ENCODE peak calls at places on chromosomes 3 and 15, in four cellular contexts. One of them, this sample, is unnamed.
A peak's percentile ranks its signal among the peaks of the same experiment; 100 is the strongest.

GRCh38 chr3:113545594-113545993 is 13.2 kb downstream of the SIDT1 start:
- DNase-seq in HCT116: no peak
- DNase-seq in GM12878: no peak
- DNase-seq in effector memory CD4-positive, alpha-beta T cell: no peak
- DNase-seq in this sample: no peak

GRCh38 chr3:11371758-11372157 is 99.6 kb downstream of the ATG7 start:
- DNase-seq in GM12878: no peak
- DNase-seq in effector memory CD4-positive, alpha-beta T cell: no peak
- DNase-seq in HCT116: no peak
- DNase-seq in this sample: no peak

GRCh38 chr15:72616491-72617210 is 37.8 kb upstream of the GOLGA6B start:
- DNase-seq in effector memory CD4-positive, alpha-beta T cell: no peak
- DNase-seq in HCT116: no peak
- DNase-seq in GM12878: no peak
- DNase-seq in this sample: no peak

GRCh38 chr3:123373535-123373987 is 75.3 kb downstream of the ADCY5 start:
- DNase-seq in GM12878: no peak
- DNase-seq in HCT116: no peak
- DNase-seq in effector memory CD4-positive, alpha-beta T cell: no peak
- DNase-seq in this sample: no peak

GRCh38 chr3:159273608-159274007 is 471.8 kb downstream of the MFSD1 start:
- DNase-seq in GM12878: no peak
- DNase-seq in HCT116: no peak
- DNase-seq in effector memory CD4-positive, alpha-beta T cell: no peak
- DNase-seq in this sample: no peak

GRCh38 chr3:195583831-195584542 is at the start of gene APOD:
- DNase-seq in GM12878: no peak
- DNase-seq in HCT116: no peak
- DNase-seq in effector memory CD4-positive, alpha-beta T cell: no peak
- DNase-seq in this sample: no peak

GRCh38 chr15:94445529-94446160 is 214.3 kb downstream of the MCTP2 start:
- DNase-seq in effector memory CD4-positive, alpha-beta T cell: no peak
- DNase-seq in GM12878: no peak
- DNase-seq in HCT116: no peak
- DNase-seq in this sample: no peak

GRCh38 chr3:27307566-27307965 is 61.6 kb downstream of the NEK10 start:
- DNase-seq in effector memory CD4-positive, alpha-beta T cell: no peak
- DNase-seq in HCT116: no peak
- DNase-seq in GM12878: no peak
- DNase-seq in this sample: no peak

GRCh38 chr15:67943961-67944674 is 104.3 kb upstream of the RNU6-1 start:
- DNase-seq in HCT116: no peak
- DNase-seq in GM12878: no peak
- DNase-seq in effector memory CD4-positive, alpha-beta T cell: no peak
- DNase-seq in this sample: no peak

DNA sequence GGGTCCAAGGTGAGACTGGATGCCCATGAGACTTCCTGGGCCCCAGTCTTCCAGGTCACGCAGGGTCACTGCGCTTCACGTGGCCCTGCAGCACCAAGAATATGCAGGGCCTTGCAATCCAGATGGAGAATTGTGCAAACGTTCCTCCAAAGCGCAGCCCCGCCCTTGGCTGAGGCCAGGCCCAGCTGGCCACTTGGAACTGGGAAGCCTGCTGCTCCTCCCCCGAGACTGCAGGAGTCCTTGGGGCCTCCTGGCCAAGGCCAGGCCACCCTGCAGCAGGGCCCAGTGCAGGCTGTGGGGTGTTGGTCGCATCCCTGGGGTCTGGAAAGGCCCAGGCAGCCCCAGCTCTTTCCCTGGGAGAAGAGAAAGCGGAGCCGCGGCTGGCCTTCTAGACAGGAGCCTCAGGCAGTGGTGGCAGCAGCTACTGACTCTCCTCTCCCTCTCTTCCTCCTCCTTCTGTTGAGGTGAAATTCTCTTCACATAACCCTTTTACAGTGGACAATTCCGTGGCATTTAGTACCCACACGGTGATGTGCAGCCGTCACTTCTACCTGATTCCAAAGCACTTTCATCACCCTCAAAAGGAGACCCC is 103.7 kb downstream of the TMEM266 start:
- DNase-seq in effector memory CD4-positive, alpha-beta T cell: no peak
- DNase-seq in HCT116: no peak
- DNase-seq in GM12878: no peak
- DNase-seq in this sample: no peak
- H3K27ac ChIP-seq in effector memory CD4-positive, alpha-beta T cell: no peak overlapping the region
- H3K27ac ChIP-seq in HCT116: no peak overlapping the region
- H3K27ac ChIP-seq in GM12878: no peak overlapping the region
- H3K27ac ChIP-seq in this sample: no peak overlapping the region

GRCh38 chr15:26731965-26732364 is 40.9 kb downstream of the GABRB3 start:
- DNase-seq in GM12878: no peak
- DNase-seq in effector memory CD4-positive, alpha-beta T cell: no peak
- DNase-seq in HCT116: no peak
- DNase-seq in this sample: no peak
- H3K9me3 ChIP-seq in GM12878: no peaks in the 10 kb centered on the region
- H3K9me3 ChIP-seq in effector memory CD4-positive, alpha-beta T cell: no peaks in the 10 kb centered on the region
- H3K9me3 ChIP-seq in HCT116: peaks cover 42% of the 10 kb centered on the region
- H3K9me3 ChIP-seq in this sample: no peaks in the 10 kb centered on the region

GRCh38 chr3:129599073-129599472 is 7.4 kb downstream of the PLXND1 start:
- DNase-seq in effector memory CD4-positive, alpha-beta T cell: no peak
- DNase-seq in HCT116: no peak
- DNase-seq in GM12878: no peak
- DNase-seq in this sample: no peak

GRCh38 chr3:129596194-129597086 is 10.0 kb downstream of the PLXND1 start:
- DNase-seq in HCT116: no peak
- DNase-seq in GM12878: no peak
- DNase-seq in effector memory CD4-positive, alpha-beta T cell: no peak
- DNase-seq in this sample: peak; percentile 96

GRCh38 chr3:129597087-129597791 is 9.2 kb downstream of the PLXND1 start:
- DNase-seq in HCT116: no peak
- DNase-seq in GM12878: no peak
- DNase-seq in effector memory CD4-positive, alpha-beta T cell: no peak
- DNase-seq in this sample: no peak

GRCh38 chr3:129598484-129598883 is 8.0 kb downstream of the PLXND1 start:
- DNase-seq in effector memory CD4-positive, alpha-beta T cell: no peak
- DNase-seq in GM12878: no peak
- DNase-seq in HCT116: no peak
- DNase-seq in this sample: no peak

DNA sequence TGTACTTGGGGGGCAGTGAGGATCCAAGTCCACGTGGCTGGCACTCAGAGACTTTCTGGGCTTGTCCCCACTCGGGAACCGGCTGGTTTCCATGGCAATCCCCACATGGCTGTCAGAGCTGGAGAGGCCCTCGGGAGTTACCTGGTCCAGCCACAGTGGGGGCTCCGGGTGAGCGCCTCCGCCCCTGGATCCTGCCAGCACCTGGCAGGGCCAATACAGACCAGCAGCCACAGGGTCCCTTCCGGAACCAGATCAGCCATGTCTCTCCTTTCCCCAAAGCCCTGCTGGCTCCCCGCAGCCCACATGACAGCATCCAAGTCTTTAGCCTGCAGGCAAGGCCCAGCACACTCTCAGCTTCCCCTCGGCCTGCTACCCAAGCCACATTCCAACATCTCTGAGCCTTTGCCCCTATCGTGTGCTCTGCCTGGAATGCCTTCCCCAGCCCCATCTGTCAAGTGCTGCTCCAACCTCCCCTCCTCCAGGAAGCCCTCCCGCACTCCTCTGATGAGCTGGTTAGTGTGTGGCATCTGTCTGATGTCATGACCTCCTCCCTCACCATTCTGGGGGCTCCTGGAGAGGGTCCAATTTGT is 8.6 kb downstream of the PLXND1 start:
- DNase-seq in GM12878: no peak
- DNase-seq in HCT116: no peak
- DNase-seq in effector memory CD4-positive, alpha-beta T cell: no peak
- DNase-seq in this sample: peak; percentile 14
- H3K4me1 ChIP-seq in GM12878: peaks cover 4% of the 10 kb centered on the region
- H3K4me1 ChIP-seq in HCT116: peaks cover 12% of the 10 kb centered on the region
- H3K4me1 ChIP-seq in effector memory CD4-positive, alpha-beta T cell: peaks cover 17% of the 10 kb centered on the region
- H3K4me1 ChIP-seq in this sample: peaks cover 62% of the 10 kb centered on the region

DNA sequence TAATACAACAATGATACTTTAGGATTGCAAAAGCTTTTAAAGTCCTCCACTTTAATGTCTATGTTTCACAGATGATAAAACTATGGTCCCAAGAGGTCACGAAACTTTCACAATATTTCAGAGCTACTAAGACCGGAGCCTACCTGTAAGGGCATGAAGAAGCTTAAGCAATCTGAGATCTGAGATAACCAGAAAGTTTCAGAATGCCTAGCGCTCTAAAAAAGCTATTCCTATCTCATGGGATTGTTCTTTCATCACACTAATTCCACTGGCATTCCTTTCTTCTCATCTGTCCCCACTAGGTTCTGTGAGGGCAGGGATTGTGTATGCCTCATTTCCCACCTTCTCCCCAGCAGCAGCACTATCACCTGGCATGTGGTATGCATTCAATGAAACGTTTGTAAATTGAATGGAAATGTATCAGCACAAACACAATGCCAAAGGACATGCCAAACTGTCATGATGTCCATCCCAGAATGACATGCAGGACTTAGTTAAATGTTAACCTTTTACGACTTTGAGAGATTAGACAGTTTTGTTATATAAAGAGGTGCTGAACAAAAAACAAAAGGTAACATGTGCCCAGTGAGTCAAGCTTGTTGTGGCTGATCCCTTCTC is 104.7 kb upstream of the NR2F2 start:
- DNase-seq in GM12878: no peak
- DNase-seq in HCT116: no peak
- DNase-seq in effector memory CD4-positive, alpha-beta T cell: no peak
- DNase-seq in this sample: no peak
- H3K27ac ChIP-seq in GM12878: no peak overlapping the region
- H3K27ac ChIP-seq in HCT116: no peak overlapping the region
- H3K27ac ChIP-seq in effector memory CD4-positive, alpha-beta T cell: no peak overlapping the region
- H3K27ac ChIP-seq in this sample: no peak overlapping the region

GRCh38 chr3:25489858-25490591 is 62.0 kb downstream of the RARB start:
- DNase-seq in effector memory CD4-positive, alpha-beta T cell: no peak
- DNase-seq in GM12878: no peak
- DNase-seq in HCT116: no peak
- DNase-seq in this sample: no peak

GRCh38 chr3:25495304-25495703 is 67.2 kb downstream of the RARB start:
- DNase-seq in effector memory CD4-positive, alpha-beta T cell: no peak
- DNase-seq in GM12878: no peak
- DNase-seq in HCT116: no peak
- DNase-seq in this sample: no peak

GRCh38 chr3:25495726-25496125 is 67.7 kb downstream of the RARB start:
- DNase-seq in GM12878: no peak
- DNase-seq in HCT116: no peak
- DNase-seq in effector memory CD4-positive, alpha-beta T cell: no peak
- DNase-seq in this sample: no peak

GRCh38 chr3:25493786-25494185 is 65.7 kb downstream of the RARB start:
- DNase-seq in effector memory CD4-positive, alpha-beta T cell: no peak
- DNase-seq in GM12878: no peak
- DNase-seq in HCT116: no peak
- DNase-seq in this sample: peak; percentile 55

GRCh38 chr3:25493246-25493645 is 65.2 kb downstream of the RARB start:
- DNase-seq in GM12878: no peak
- DNase-seq in HCT116: no peak
- DNase-seq in effector memory CD4-positive, alpha-beta T cell: no peak
- DNase-seq in this sample: no peak
- H3K9me3 ChIP-seq in GM12878: no peaks in the 10 kb centered on the region
- H3K9me3 ChIP-seq in HCT116: no peaks in the 10 kb centered on the region
- H3K9me3 ChIP-seq in effector memory CD4-positive, alpha-beta T cell: no peaks in the 10 kb centered on the region
- H3K9me3 ChIP-seq in this sample: no peaks in the 10 kb centered on the region

GRCh38 chr3:46978985-46979944 is at the start of gene NBEAL2:
- DNase-seq in GM12878: peak; percentile 75
- DNase-seq in effector memory CD4-positive, alpha-beta T cell: peak; percentile 92
- DNase-seq in HCT116: peak; percentile 83
- DNase-seq in this sample: peak; percentile 92

GRCh38 chr3:46982581-46982980 is 3.1 kb downstream of the NBEAL2 start:
- DNase-seq in HCT116: no peak
- DNase-seq in effector memory CD4-positive, alpha-beta T cell: no peak
- DNase-seq in GM12878: no peak
- DNase-seq in this sample: no peak

GRCh38 chr3:46984591-46985459 is 5.4 kb downstream of the NBEAL2 start:
- DNase-seq in effector memory CD4-positive, alpha-beta T cell: no peak
- DNase-seq in GM12878: no peak
- DNase-seq in HCT116: no peak
- DNase-seq in this sample: no peak

GRCh38 chr3:46979958-46980497 is 562 bp downstream of the NBEAL2 start:
- DNase-seq in effector memory CD4-positive, alpha-beta T cell: no peak
- DNase-seq in GM12878: no peak
- DNase-seq in HCT116: no peak
- DNase-seq in this sample: no peak

DNA sequence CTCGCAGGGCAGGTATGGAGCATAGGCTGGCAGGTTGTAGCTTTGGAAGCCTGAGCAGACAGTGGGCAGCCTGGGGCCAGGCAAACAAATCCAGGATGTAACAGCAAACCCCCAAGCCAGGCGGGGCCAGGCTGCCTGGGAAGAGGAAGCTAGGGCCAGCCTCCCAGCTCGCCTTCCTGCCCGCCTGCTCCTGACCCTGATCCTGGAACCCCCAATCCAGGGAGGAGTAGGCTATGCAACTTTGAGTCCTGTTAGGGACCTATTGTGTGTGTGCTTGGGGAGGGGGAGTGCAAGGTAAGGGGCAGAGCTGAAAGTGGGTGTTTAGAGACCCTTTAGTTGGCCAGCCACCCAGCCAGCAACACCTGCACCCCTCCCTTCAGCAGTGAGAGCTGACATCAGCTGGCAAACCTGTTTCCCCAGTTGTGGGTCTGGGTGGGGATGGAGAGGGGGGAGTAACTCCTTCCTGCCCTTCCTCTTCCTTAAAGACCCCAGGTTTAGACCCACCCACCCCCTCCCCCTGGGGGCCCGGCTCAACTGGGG is 2.5 kb downstream of the NBEAL2 start:
- DNase-seq in HCT116: no peak
- DNase-seq in GM12878: no peak
- DNase-seq in effector memory CD4-positive, alpha-beta T cell: no peak
- DNase-seq in this sample: no peak
- H3K4me1 ChIP-seq in HCT116: peaks cover 48% of the 10 kb centered on the region
- H3K4me1 ChIP-seq in GM12878: peaks cover 37% of the 10 kb centered on the region
- H3K4me1 ChIP-seq in effector memory CD4-positive, alpha-beta T cell: peaks cover 66% of the 10 kb centered on the region
- H3K4me1 ChIP-seq in this sample: peaks cover 19% of the 10 kb centered on the region

GRCh38 chr3:141262306-141262705 is 30.7 kb downstream of the PXYLP1 start:
- DNase-seq in GM12878: no peak
- DNase-seq in effector memory CD4-positive, alpha-beta T cell: no peak
- DNase-seq in HCT116: no peak
- DNase-seq in this sample: peak; percentile 5
- H3K27ac ChIP-seq in GM12878: no peak overlapping the region
- H3K27ac ChIP-seq in effector memory CD4-positive, alpha-beta T cell: no peak overlapping the region
- H3K27ac ChIP-seq in HCT116: no peak overlapping the region
- H3K27ac ChIP-seq in this sample: no peak overlapping the region

GRCh38 chr3:8562081-8562595 is 60.5 kb downstream of the LMCD1 start:
- DNase-seq in effector memory CD4-positive, alpha-beta T cell: no peak
- DNase-seq in GM12878: no peak
- DNase-seq in HCT116: no peak
- DNase-seq in this sample: no peak

GRCh38 chr3:8563146-8563545 is 61.5 kb downstream of the LMCD1 start:
- DNase-seq in effector memory CD4-positive, alpha-beta T cell: no peak
- DNase-seq in GM12878: no peak
- DNase-seq in HCT116: no peak
- DNase-seq in this sample: no peak

GRCh38 chr3:8560608-8561007 is 59.0 kb downstream of the LMCD1 start:
- DNase-seq in HCT116: no peak
- DNase-seq in GM12878: no peak
- DNase-seq in effector memory CD4-positive, alpha-beta T cell: no peak
- DNase-seq in this sample: no peak

GRCh38 chr3:8559351-8559750 is 57.7 kb downstream of the LMCD1 start:
- DNase-seq in GM12878: no peak
- DNase-seq in effector memory CD4-positive, alpha-beta T cell: no peak
- DNase-seq in HCT116: no peak
- DNase-seq in this sample: no peak

GRCh38 chr3:8561365-8561764 is 59.7 kb downstream of the LMCD1 start:
- DNase-seq in HCT116: no peak
- DNase-seq in GM12878: no peak
- DNase-seq in effector memory CD4-positive, alpha-beta T cell: no peak
- DNase-seq in this sample: no peak
- H3K9me3 ChIP-seq in HCT116: no peaks in the 10 kb centered on the region
- H3K9me3 ChIP-seq in GM12878: no peaks in the 10 kb centered on the region
- H3K9me3 ChIP-seq in effector memory CD4-positive, alpha-beta T cell: no peaks in the 10 kb centered on the region
- H3K9me3 ChIP-seq in this sample: no peaks in the 10 kb centered on the region

GRCh38 chr3:181724432-181724740 is 12.7 kb downstream of the SOX2 start:
- DNase-seq in effector memory CD4-positive, alpha-beta T cell: no peak
- DNase-seq in HCT116: no peak
- DNase-seq in GM12878: no peak
- DNase-seq in this sample: no peak
- H3K4me1 ChIP-seq in effector memory CD4-positive, alpha-beta T cell: peaks cover 8% of the 10 kb centered on the region
- H3K4me1 ChIP-seq in HCT116: no peaks in the 10 kb centered on the region
- H3K4me1 ChIP-seq in GM12878: no peaks in the 10 kb centered on the region
- H3K4me1 ChIP-seq in this sample: peaks cover 25% of the 10 kb centered on the region